ENCODE peak calls at places on chromosomes 3 and 15, in six cellular contexts. One of them, this sample, is unnamed. For H3K9me3 and H3K4me1, the result is how much of the 10 kb centered on the place peaks cover.

GRCh38 chr3:59138966-59139365 is 89.1 kb upstream of the CFAP20DC start:
- DNase-seq in H1: no peak
- DNase-seq in esophagus squamous epithelium: no peak
- DNase-seq in upper lobe of left lung: no peak
- DNase-seq in PC-3: no peak
- DNase-seq in endodermal cell: no peak
- DNase-seq in this sample: no peak

GRCh38 chr3:51336261-51336660 is 48.8 kb upstream of the MANF start:
- DNase-seq in upper lobe of left lung: no peak
- DNase-seq in H1: no peak
- DNase-seq in esophagus squamous epithelium: no peak
- DNase-seq in endodermal cell: peak
- DNase-seq in PC-3: no peak
- DNase-seq in this sample: peak

GRCh38 chr15:76979331-76979925 is 15.5 kb upstream of the PSTPIP1 start:
- DNase-seq in esophagus squamous epithelium: no peak
- DNase-seq in H1: no peak
- DNase-seq in endodermal cell: peak
- DNase-seq in upper lobe of left lung: no peak
- DNase-seq in PC-3: no peak
- DNase-seq in this sample: no peak

GRCh38 chr3:4943553-4943952 is 35.7 kb upstream of the BHLHE40 start:
- DNase-seq in esophagus squamous epithelium: no peak
- DNase-seq in PC-3: peak
- DNase-seq in H1: no peak
- DNase-seq in upper lobe of left lung: no peak
- DNase-seq in endodermal cell: no peak
- DNase-seq in this sample: no peak

GRCh38 chr3:31710123-31710841 is 177.6 kb downstream of the STT3B start:
- DNase-seq in endodermal cell: no peak
- DNase-seq in H1: no peak
- DNase-seq in PC-3: no peak
- DNase-seq in esophagus squamous epithelium: no peak
- DNase-seq in upper lobe of left lung: no peak
- DNase-seq in this sample: no peak

GRCh38 chr3:56197259-56197965 is 270.9 kb downstream of the ERC2 start:
- DNase-seq in esophagus squamous epithelium: no peak
- DNase-seq in endodermal cell: no peak
- DNase-seq in H1: no peak
- DNase-seq in PC-3: no peak
- DNase-seq in upper lobe of left lung: no peak
- DNase-seq in this sample: no peak

GRCh38 chr3:138752886-138753285 is 81.8 kb downstream of the PIK3CB start:
- DNase-seq in H1: no peak
- DNase-seq in upper lobe of left lung: no peak
- DNase-seq in esophagus squamous epithelium: no peak
- DNase-seq in PC-3: no peak
- DNase-seq in endodermal cell: no peak
- DNase-seq in this sample: no peak

GRCh38 chr3:129616713-129617112 is 10.2 kb upstream of the PLXND1 start:
- DNase-seq in endodermal cell: no peak
- DNase-seq in H1: no peak
- DNase-seq in esophagus squamous epithelium: no peak
- DNase-seq in PC-3: no peak
- DNase-seq in upper lobe of left lung: peak
- DNase-seq in this sample: no peak

GRCh38 chr3:127100459-127101410 is 92.2 kb upstream of the PRR23E start:
- DNase-seq in H1: no peak
- DNase-seq in upper lobe of left lung: no peak
- DNase-seq in endodermal cell: no peak
- DNase-seq in esophagus squamous epithelium: no peak
- DNase-seq in PC-3: no peak
- DNase-seq in this sample: no peak

GRCh38 chr3:169122407-169122806 is 541.1 kb downstream of the MECOM start:
- DNase-seq in H1: no peak
- DNase-seq in PC-3: no peak
- DNase-seq in endodermal cell: no peak
- DNase-seq in upper lobe of left lung: no peak
- DNase-seq in esophagus squamous epithelium: no peak
- DNase-seq in this sample: no peak

GRCh38 chr3:134609821-134610454 is 40.9 kb downstream of the KY start:
- DNase-seq in endodermal cell: peak
- DNase-seq in esophagus squamous epithelium: no peak
- DNase-seq in upper lobe of left lung: no peak
- DNase-seq in H1: no peak
- DNase-seq in PC-3: no peak
- DNase-seq in this sample: peak

GRCh38 chr15:92810418-92811138 is 89.5 kb upstream of the CHD2 start:
- DNase-seq in upper lobe of left lung: peak
- DNase-seq in H1: no peak
- DNase-seq in esophagus squamous epithelium: no peak
- DNase-seq in PC-3: peak
- DNase-seq in endodermal cell: peak
- DNase-seq in this sample: no peak

GRCh38 chr3:111073186-111073585 is 1.6 kb downstream of the NECTIN3 start:
- DNase-seq in esophagus squamous epithelium: no peak
- DNase-seq in upper lobe of left lung: no peak
- DNase-seq in H1: no peak
- DNase-seq in PC-3: peak
- DNase-seq in endodermal cell: no peak
- DNase-seq in this sample: no peak

GRCh38 chr3:46006646-46007045 is 11.0 kb upstream of the FYCO1 start:
- DNase-seq in esophagus squamous epithelium: no peak
- DNase-seq in PC-3: peak
- DNase-seq in upper lobe of left lung: no peak
- DNase-seq in endodermal cell: no peak
- DNase-seq in H1: no peak
- DNase-seq in this sample: no peak

GRCh38 chr3:78751266-78751665 is 1016.5 kb downstream of the ROBO1 start:
- DNase-seq in upper lobe of left lung: no peak
- DNase-seq in esophagus squamous epithelium: no peak
- DNase-seq in PC-3: peak
- DNase-seq in endodermal cell: no peak
- DNase-seq in H1: no peak
- DNase-seq in this sample: no peak

GRCh38 chr15:83709246-83709645 is 55.3 kb downstream of the ADAMTSL3 start:
- DNase-seq in endodermal cell: no peak
- DNase-seq in esophagus squamous epithelium: no peak
- DNase-seq in H1: no peak
- DNase-seq in PC-3: peak
- DNase-seq in upper lobe of left lung: no peak
- DNase-seq in this sample: no peak

GRCh38 chr3:121752772-121753171 is 3.2 kb upstream of the GOLGB1 start:
- DNase-seq in endodermal cell: no peak
- DNase-seq in esophagus squamous epithelium: no peak
- DNase-seq in H1: no peak
- DNase-seq in PC-3: no peak
- DNase-seq in upper lobe of left lung: no peak
- DNase-seq in this sample: no peak

GRCh38 chr15:90016721-90017120 is 15.6 kb downstream of the ZNF710 start:
- DNase-seq in upper lobe of left lung: peak
- DNase-seq in H1: no peak
- DNase-seq in endodermal cell: no peak
- DNase-seq in esophagus squamous epithelium: no peak
- DNase-seq in PC-3: no peak
- DNase-seq in this sample: no peak

GRCh38 chr15:73908030-73908821 is 18.0 kb upstream of the LOXL1 start:
- DNase-seq in esophagus squamous epithelium: peak
- DNase-seq in H1: no peak
- DNase-seq in PC-3: peak
- DNase-seq in upper lobe of left lung: peak
- DNase-seq in endodermal cell: peak
- DNase-seq in this sample: no peak

GRCh38 chr3:18008706-18009363 is 266.4 kb upstream of the TBC1D5 start:
- DNase-seq in PC-3: no peak
- DNase-seq in H1: no peak
- DNase-seq in esophagus squamous epithelium: no peak
- DNase-seq in endodermal cell: no peak
- DNase-seq in upper lobe of left lung: no peak
- DNase-seq in this sample: no peak

GRCh38 chr15:50182233-50183013 is 427 bp downstream of the SLC27A2 start:
- DNase-seq in upper lobe of left lung: peak
- DNase-seq in esophagus squamous epithelium: no peak
- DNase-seq in PC-3: no peak
- DNase-seq in endodermal cell: peak
- DNase-seq in H1: no peak
- DNase-seq in this sample: no peak

GRCh38 chr3:57557088-57557537 is 1.0 kb downstream of the PDE12 start:
- DNase-seq in endodermal cell: peak
- DNase-seq in PC-3: peak
- DNase-seq in esophagus squamous epithelium: no peak
- DNase-seq in H1: no peak
- DNase-seq in upper lobe of left lung: peak
- DNase-seq in this sample: no peak

GRCh38 chr15:43776101-43776717 is 557 bp downstream of the ELL3 start:
- DNase-seq in esophagus squamous epithelium: peak
- DNase-seq in H1: no peak
- DNase-seq in endodermal cell: peak
- DNase-seq in upper lobe of left lung: peak
- DNase-seq in PC-3: peak
- DNase-seq in this sample: no peak
- H3K9me3 ChIP-seq in esophagus squamous epithelium: under half
- H3K9me3 ChIP-seq in H1: under half
- H3K9me3 ChIP-seq in endodermal cell: under half
- H3K9me3 ChIP-seq in upper lobe of left lung: under half
- H3K9me3 ChIP-seq in PC-3: under half
- H3K9me3 ChIP-seq in this sample: under half

GRCh38 chr3:152204218-152204617 is 64.5 kb upstream of the MBNL1 start:
- DNase-seq in endodermal cell: no peak
- DNase-seq in H1: no peak
- DNase-seq in esophagus squamous epithelium: no peak
- DNase-seq in upper lobe of left lung: no peak
- DNase-seq in PC-3: no peak
- DNase-seq in this sample: no peak
- H3K4me3 ChIP-seq in endodermal cell: no peak
- H3K4me3 ChIP-seq in H1: no peak
- H3K4me3 ChIP-seq in esophagus squamous epithelium: peak
- H3K4me3 ChIP-seq in upper lobe of left lung: peak
- H3K4me3 ChIP-seq in PC-3: no peak
- H3K4me3 ChIP-seq in this sample: no peak

GRCh38 chr3:48984648-48985047 is 5.4 kb upstream of the P4HTM start:
- DNase-seq in endodermal cell: no peak
- DNase-seq in upper lobe of left lung: no peak
- DNase-seq in H1: no peak
- DNase-seq in PC-3: no peak
- DNase-seq in esophagus squamous epithelium: no peak
- DNase-seq in this sample: no peak
- H3K4me1 ChIP-seq in endodermal cell: under half
- H3K4me1 ChIP-seq in upper lobe of left lung: under half
- H3K4me1 ChIP-seq in H1: under half
- H3K4me1 ChIP-seq in PC-3: under half
- H3K4me1 ChIP-seq in esophagus squamous epithelium: under half
- H3K4me1 ChIP-seq in this sample: under half

GRCh38 chr15:26691249-26691648 is 81.6 kb downstream of the GABRB3 start:
- DNase-seq in H1: peak
- DNase-seq in endodermal cell: peak
- DNase-seq in PC-3: no peak
- DNase-seq in esophagus squamous epithelium: no peak
- DNase-seq in upper lobe of left lung: no peak
- DNase-seq in this sample: no peak

GRCh38 chr15:26686547-26687187 is 86.2 kb downstream of the GABRB3 start:
- DNase-seq in esophagus squamous epithelium: no peak
- DNase-seq in upper lobe of left lung: no peak
- DNase-seq in PC-3: no peak
- DNase-seq in endodermal cell: no peak
- DNase-seq in H1: no peak
- DNase-seq in this sample: no peak

GRCh38 chr15:26690778-26691177 is 82.1 kb downstream of the GABRB3 start:
- DNase-seq in H1: no peak
- DNase-seq in PC-3: no peak
- DNase-seq in endodermal cell: no peak
- DNase-seq in esophagus squamous epithelium: no peak
- DNase-seq in upper lobe of left lung: no peak
- DNase-seq in this sample: no peak
- H3K9me3 ChIP-seq in H1: under half
- H3K9me3 ChIP-seq in PC-3: under half
- H3K9me3 ChIP-seq in endodermal cell: under half
- H3K9me3 ChIP-seq in esophagus squamous epithelium: under half
- H3K9me3 ChIP-seq in upper lobe of left lung: under half
- H3K9me3 ChIP-seq in this sample: under half

GRCh38 chr3:89107461-89108035 is at the start of gene EPHA3:
- DNase-seq in esophagus squamous epithelium: no peak
- DNase-seq in upper lobe of left lung: peak
- DNase-seq in endodermal cell: peak
- DNase-seq in PC-3: no peak
- DNase-seq in H1: peak
- DNase-seq in this sample: no peak
- H3K4me3 ChIP-seq in esophagus squamous epithelium: peak
- H3K4me3 ChIP-seq in upper lobe of left lung: peak
- H3K4me3 ChIP-seq in endodermal cell: peak
- H3K4me3 ChIP-seq in PC-3: peak
- H3K4me3 ChIP-seq in H1: peak
- H3K4me3 ChIP-seq in this sample: peak

DNA sequence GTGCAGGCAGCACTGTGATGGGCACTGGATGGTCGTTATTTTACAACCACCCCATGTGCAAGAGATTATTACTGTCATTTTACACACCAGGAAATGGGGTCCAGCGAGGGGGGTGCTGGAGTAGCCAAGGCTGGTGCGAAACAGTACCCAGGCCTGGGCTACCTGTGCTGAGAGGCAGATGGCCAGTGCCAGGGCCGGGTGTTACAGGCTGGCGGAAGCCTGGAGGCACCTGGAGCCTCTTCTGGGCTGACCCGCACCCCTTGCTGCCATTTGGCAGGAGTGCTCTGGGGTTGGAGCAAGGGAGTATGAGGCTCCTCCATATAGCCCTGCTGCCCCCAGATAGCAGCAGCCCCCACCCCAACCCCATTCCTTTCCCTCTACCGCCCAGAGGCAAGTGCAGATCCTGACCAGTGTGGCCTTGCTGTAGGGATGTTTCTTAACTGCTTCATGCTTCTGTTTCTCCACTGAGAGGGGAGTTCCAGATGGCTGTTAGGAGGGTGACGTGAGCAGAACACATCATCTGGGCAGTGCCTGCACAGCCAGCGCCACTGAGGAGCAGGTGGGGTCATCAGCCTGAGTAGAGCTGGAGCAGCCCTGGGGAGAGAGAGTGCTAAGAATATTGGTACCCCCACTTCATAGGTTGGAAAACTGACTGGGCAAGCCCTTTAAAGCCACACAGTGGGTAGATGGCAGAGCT is 15.3 kb downstream of the SNX33 start:
- DNase-seq in endodermal cell: no peak
- DNase-seq in upper lobe of left lung: no peak
- DNase-seq in esophagus squamous epithelium: no peak
- DNase-seq in H1: no peak
- DNase-seq in PC-3: no peak
- DNase-seq in this sample: no peak
- H3K4me1 ChIP-seq in endodermal cell: under half
- H3K4me1 ChIP-seq in upper lobe of left lung: half or more
- H3K4me1 ChIP-seq in esophagus squamous epithelium: half or more
- H3K4me1 ChIP-seq in H1: under half
- H3K4me1 ChIP-seq in PC-3: under half
- H3K4me1 ChIP-seq in this sample: half or more

GRCh38 chr15:99634576-99634975 is 68.8 kb downstream of the MEF2A start:
- DNase-seq in endodermal cell: no peak
- DNase-seq in PC-3: no peak
- DNase-seq in upper lobe of left lung: no peak
- DNase-seq in esophagus squamous epithelium: no peak
- DNase-seq in H1: no peak
- DNase-seq in this sample: no peak
- H3K9me3 ChIP-seq in endodermal cell: under half
- H3K9me3 ChIP-seq in PC-3: under half
- H3K9me3 ChIP-seq in upper lobe of left lung: under half
- H3K9me3 ChIP-seq in esophagus squamous epithelium: under half
- H3K9me3 ChIP-seq in H1: under half
- H3K9me3 ChIP-seq in this sample: under half

GRCh38 chr3:61141184-61141583 is 110.1 kb downstream of the FHIT start:
- DNase-seq in endodermal cell: peak
- DNase-seq in esophagus squamous epithelium: no peak
- DNase-seq in H1: peak
- DNase-seq in upper lobe of left lung: no peak
- DNase-seq in PC-3: no peak
- DNase-seq in this sample: no peak
- H3K4me3 ChIP-seq in endodermal cell: peak
- H3K4me3 ChIP-seq in esophagus squamous epithelium: no peak
- H3K4me3 ChIP-seq in H1: no peak
- H3K4me3 ChIP-seq in upper lobe of left lung: no peak
- H3K4me3 ChIP-seq in PC-3: no peak
- H3K4me3 ChIP-seq in this sample: no peak